ENCODE peak calls at places on chromosome 17, in seven cellular contexts. V is transverse colon; K is right lobe of liver; T is H9; E is stomach; S is IMR-90; D is CD4-positive, alpha-beta T cell. U is an unnamed sample.

GRCh38 chr17:40515011-40515410 is 13.6 kb upstream of the TNS4 start:
- DNase-seq in V (no peak), K (no peak), T (no peak), E (no peak), S (no peak), D (no peak), U (no peak)

GRCh38 chr17:30290696-30291570 is 811 bp downstream of the BLMH start:
- DNase-seq in V (peak; percentile 58), K (peak; percentile 50), T (peak; percentile 64), E (peak; percentile 50), S (peak; percentile 21), D (peak; percentile 12), U (peak; percentile 62)

GRCh38 chr17:1648582-1649115 is 1.0 kb downstream of the RILP start:
- DNase-seq in V (peak; percentile 96), K (peak; percentile 96), T (peak; percentile 98), E (peak; percentile 97), S (peak; percentile 94), D (peak; percentile 95), U (peak; percentile 97)

GRCh38 chr17:6456914-6457687 is 12.8 kb downstream of the PIMREG start:
- DNase-seq in V (peak; percentile 44), K (no peak), T (peak; percentile 69), E (peak; percentile 50), S (peak; percentile 76), D (no peak), U (peak; percentile 33)

GRCh38 chr17:76545918-76546555 is 6.2 kb downstream of the PRCD start:
- DNase-seq in V (no peak), K (no peak), T (no peak), E (no peak), S (no peak), D (no peak), U (no peak)

GRCh38 chr17:82882715-82883446 is 43.1 kb upstream of the ZNF750 start:
- DNase-seq in V (peak; percentile 70), K (no peak), T (no peak), E (peak; percentile 90), S (no peak), D (peak; percentile 89), U (peak; percentile 85)

GRCh38 chr17:12613566-12613965 is 52.1 kb upstream of the MYOCD start:
- DNase-seq in V (no peak), K (no peak), T (no peak), E (no peak), S (peak; percentile 89), D (no peak), U (no peak)

GRCh38 chr17:61253293-61253801 is 146.3 kb upstream of the TBX2 start:
- DNase-seq in V (no peak), K (peak; percentile 53), T (no peak), E (no peak), S (no peak), D (no peak), U (no peak)

GRCh38 chr17:65196617-65197016 is 59.4 kb downstream of the RGS9 start:
- DNase-seq in V (no peak), K (no peak), T (no peak), E (no peak), S (no peak), D (no peak), U (no peak)

GRCh38 chr17:41621916-41622315 is 2.5 kb downstream of the KRT17 start:
- DNase-seq in V (no peak), K (no peak), T (no peak), E (no peak), S (no peak), D (no peak), U (no peak)

GRCh38 chr17:50208611-50209061 is 7.2 kb upstream of the COL1A1 start:
- DNase-seq in V (no peak), K (no peak), T (no peak), E (no peak), S (no peak), D (no peak), U (no peak)

GRCh38 chr17:65039349-65039988 is 17.1 kb downstream of the GNA13 start:
- DNase-seq in V (no peak), K (no peak), T (no peak), E (no peak), S (no peak), D (peak; percentile 46), U (no peak)

DNA sequence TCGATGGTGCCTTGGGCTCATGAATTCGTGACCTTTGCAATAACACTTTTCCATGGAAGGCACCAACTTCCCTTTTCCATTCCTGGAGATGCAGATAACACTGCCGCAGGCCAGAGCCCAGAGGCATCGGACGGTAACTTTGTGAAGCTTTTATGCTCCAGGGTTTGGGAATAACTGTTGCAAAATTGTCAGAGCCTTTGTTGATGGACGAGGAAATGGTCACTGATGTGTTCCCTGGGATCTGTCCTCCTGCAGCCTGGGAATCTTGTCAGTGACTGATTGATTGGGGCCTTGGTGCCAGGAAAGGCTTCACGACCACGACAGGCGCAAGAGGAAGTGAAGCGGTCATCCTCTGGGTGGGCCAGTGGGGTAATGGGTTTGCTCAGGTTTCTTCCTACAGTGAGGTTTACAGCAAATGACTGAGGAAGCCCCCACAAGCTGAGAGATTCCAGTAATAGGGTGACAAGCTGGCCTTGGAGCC is 37.4 kb downstream of the PGS1 start:
- DNase-seq in V (no peak), K (no peak), T (no peak), E (no peak), S (peak; percentile 11), D (no peak), U (no peak)
- H3K27ac ChIP-seq in V (peak overlapping the region; percentile 84), K (peak overlapping the region; percentile 79), T (no peak overlapping the region), E (no peak overlapping the region), S (peak overlapping the region; percentile 60), D (no peak overlapping the region), U (peak overlapping the region; percentile 91)

GRCh38 chr17:47099451-47099986 is 89.6 kb downstream of the CDC27 start:
- DNase-seq in V (peak; percentile 11), K (no peak), T (no peak), E (no peak), S (no peak), D (no peak), U (no peak)
- H3K27ac ChIP-seq in V (peak overlapping the region; percentile 90), K (peak overlapping the region; percentile 49), T (no peak overlapping the region), E (peak overlapping the region; percentile 76), S (peak overlapping the region; percentile 82), D (no peak overlapping the region), U (peak overlapping the region; percentile 84)

DNA sequence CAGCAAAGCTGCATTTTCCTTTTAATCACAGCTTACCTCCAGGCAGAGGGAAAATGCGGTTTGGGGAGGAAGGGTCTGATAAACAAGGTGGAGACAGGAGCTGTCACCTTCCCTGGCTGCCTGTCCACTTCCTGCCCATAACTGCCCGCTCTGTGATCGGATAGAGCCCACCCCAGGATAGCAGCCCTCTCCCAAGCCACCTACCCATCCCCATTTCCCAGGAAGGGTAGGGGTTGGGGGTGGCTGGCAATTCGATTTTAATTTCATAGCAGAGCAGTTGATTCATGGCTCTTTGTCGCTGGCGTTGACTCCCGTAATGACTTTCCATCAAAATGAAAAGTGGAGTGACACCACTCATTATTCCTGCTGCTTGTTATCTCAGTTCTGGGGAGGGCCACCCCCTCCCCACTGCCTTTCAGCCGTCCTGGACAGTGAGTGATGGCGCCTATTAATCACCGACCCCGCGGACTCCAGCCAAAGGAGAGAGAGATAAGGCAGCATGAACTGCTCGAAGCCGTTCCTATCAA is 11.2 kb downstream of the CDK5RAP3 start:
- DNase-seq in V (no peak), K (no peak), T (no peak), E (no peak), S (no peak), D (no peak), U (no peak)
- H3K27ac ChIP-seq in V (no peak overlapping the region), K (no peak overlapping the region), T (no peak overlapping the region), E (no peak overlapping the region), S (no peak overlapping the region), D (no peak overlapping the region), U (no peak overlapping the region)

GRCh38 chr17:72408122-72408382 is 287.2 kb downstream of the SOX9 start:
- DNase-seq in V (no peak), K (no peak), T (no peak), E (no peak), S (no peak), D (no peak), U (no peak)

GRCh38 chr17:72411124-72411563 is 290.3 kb downstream of the SOX9 start:
- DNase-seq in V (no peak), K (no peak), T (no peak), E (no peak), S (no peak), D (no peak), U (no peak)

GRCh38 chr17:72408641-72409040 is 287.8 kb downstream of the SOX9 start:
- DNase-seq in V (no peak), K (no peak), T (no peak), E (no peak), S (no peak), D (no peak), U (no peak)

GRCh38 chr17:72407336-72408121 is 286.7 kb downstream of the SOX9 start:
- DNase-seq in V (peak; percentile 77), K (no peak), T (peak; percentile 66), E (peak; percentile 81), S (peak; percentile 99), D (no peak), U (no peak)

DNA sequence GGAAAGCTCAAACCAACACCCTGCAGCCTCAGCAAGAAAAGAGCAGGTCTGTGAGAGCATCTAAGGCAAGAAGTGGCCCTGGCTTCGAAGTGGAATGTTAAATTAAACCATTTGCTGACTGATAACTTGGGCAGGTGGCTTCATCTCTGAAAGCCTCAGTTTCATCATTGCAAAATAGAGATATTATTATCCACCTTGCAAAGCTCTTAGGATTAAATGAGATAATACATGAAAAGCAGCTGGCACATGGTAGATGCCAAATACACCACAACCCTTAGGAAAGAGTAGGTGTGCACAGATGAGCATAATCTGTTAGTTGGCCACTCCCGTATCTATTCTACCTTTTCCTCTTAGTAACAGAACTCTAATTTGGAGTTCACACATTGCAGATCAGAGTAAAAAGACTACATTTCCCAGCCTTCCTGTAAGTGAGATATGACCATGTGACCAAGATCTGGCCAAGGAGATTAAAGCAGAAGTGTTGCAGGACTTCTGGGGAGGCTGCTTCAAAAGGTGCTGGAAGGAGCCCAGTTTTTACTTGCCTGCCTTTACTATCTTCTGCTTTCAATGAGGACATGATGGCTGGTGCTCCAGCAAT is 288.7 kb downstream of the SOX9 start:
- DNase-seq in V (no peak), K (no peak), T (no peak), E (no peak), S (no peak), D (no peak), U (no peak)
- H3K27ac ChIP-seq in V (no peak overlapping the region), K (no peak overlapping the region), T (no peak overlapping the region), E (no peak overlapping the region), S (no peak overlapping the region), D (no peak overlapping the region), U (no peak overlapping the region)

DNA sequence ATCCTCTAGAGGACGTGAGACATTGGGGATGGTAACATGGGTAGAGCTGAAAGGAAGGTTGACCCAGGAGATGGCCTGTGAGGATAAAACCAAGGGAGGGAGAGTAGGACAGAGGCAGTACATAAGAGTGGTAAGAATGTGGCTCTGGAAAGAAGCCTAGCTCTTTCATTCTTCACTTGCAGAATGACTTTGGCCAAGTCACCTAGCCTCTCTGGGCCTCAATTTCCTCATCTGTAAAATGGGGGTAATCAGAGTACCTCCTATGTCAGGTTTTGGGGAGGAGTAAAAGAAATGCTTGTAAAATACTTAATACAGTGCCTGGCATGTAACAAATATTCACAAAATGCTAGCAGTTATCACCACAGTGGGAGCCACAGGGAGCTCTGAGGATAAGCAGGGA is 6.9 kb downstream of the KDM6B start:
- DNase-seq in V (no peak), K (no peak), T (no peak), E (no peak), S (no peak), D (no peak), U (no peak)
- H3K27ac ChIP-seq in V (peak overlapping the region; percentile 97), K (peak overlapping the region; percentile 99), T (no peak overlapping the region), E (peak overlapping the region; percentile 98), S (peak overlapping the region; percentile 35), D (peak overlapping the region; percentile 100), U (peak overlapping the region; percentile 99)

U was measured in lower lobe of right lung.